ENCODE peak calls at places on chromosomes 13 and 19, in four cellular contexts. B is AG09309, F is left cardiac atrium, Q is GM03348. N is an unnamed sample.

GRCh38 chr13:30124131-30124768 is 183.1 kb downstream of the KATNAL1 start:
- DNase-seq in B (no peak), F (no peak), Q (no peak), N (no peak)

GRCh38 chr13:30045916-30046704 is 195.7 kb upstream of the UBL3 start:
- DNase-seq in F (no peak), B (no peak), Q (peak), N (no peak)

GRCh38 chr19:55473613-55474012 is 2.8 kb upstream of the ZNF628 start:
- DNase-seq in F (no peak), Q (no peak), B (no peak), N (no peak)

GRCh38 chr13:42880241-42880640 is 98.9 kb downstream of the FAM216B start:
- DNase-seq in F (no peak), B (no peak), Q (no peak), N (no peak)

GRCh38 chr19:10222201-10222890 is 8.8 kb downstream of the S1PR2 start:
- DNase-seq in B (no peak), Q (no peak), F (no peak), N (no peak)

GRCh38 chr19:4144666-4145261 is 8.7 kb upstream of the CREB3L3 start:
- DNase-seq in Q (peak), B (no peak), F (no peak), N (no peak)

GRCh38 chr13:111156421-111156820 is 41.3 kb downstream of the ARHGEF7 start:
- DNase-seq in Q (peak), F (no peak), B (no peak), N (no peak)

GRCh38 chr13:30002577-30002976 is 152.2 kb upstream of the UBL3 start:
- DNase-seq in B (peak), Q (peak), F (no peak), N (no peak)

GRCh38 chr13:110536006-110536693 is 25.4 kb downstream of the RAB20 start:
- DNase-seq in Q (no peak), F (peak), B (no peak), N (no peak)

GRCh38 chr19:13920940-13921744 is 15.1 kb downstream of the CC2D1A start:
- DNase-seq in Q (peak), B (no peak), F (no peak), N (no peak)

GRCh38 chr19:10388957-10389356 is 8.6 kb upstream of the TYK2 start:
- DNase-seq in Q (peak), F (peak), B (peak), N (peak)

GRCh38 chr19:46975918-46976782 is 43.5 kb upstream of the NPAS1 start:
- DNase-seq in Q (peak), F (peak), B (peak), N (no peak)

GRCh38 chr19:33488826-33489225 is 32.8 kb downstream of the PEPD start:
- DNase-seq in B (no peak), Q (no peak), F (no peak), N (no peak)

GRCh38 chr13:36606060-36606459 is 67.8 kb upstream of the SERTM1 start:
- DNase-seq in Q (no peak), F (no peak), B (no peak), N (no peak)

GRCh38 chr13:43229506-43229905 is 206.1 kb downstream of the DNAJC15 start:
- DNase-seq in B (peak), Q (peak), F (no peak), N (no peak)

GRCh38 chr13:29165840-29166239 is 345.7 kb downstream of the MTUS2 start:
- DNase-seq in F (no peak), Q (no peak), B (no peak), N (no peak)

GRCh38 chr19:29757551-29757950 is 42.5 kb upstream of the C19orf12 start:
- DNase-seq in F (no peak), B (no peak), Q (no peak), N (no peak)

GRCh38 chr19:5293607-5294089 is 47.0 kb downstream of the PTPRS start:
- DNase-seq in B (no peak), F (peak), Q (peak), N (no peak)

GRCh38 chr13:84588023-84588422 is 705.7 kb upstream of the SLITRK1 start:
- DNase-seq in F (no peak), B (no peak), Q (no peak), N (no peak)

GRCh38 chr19:41702208-41702651 is 6.2 kb upstream of the CEACAM5 start:
- DNase-seq in F (no peak), B (no peak), Q (no peak), N (no peak)

GRCh38 chr13:77305276-77305675 is 21.6 kb downstream of the MYCBP2 start:
- DNase-seq in F (no peak), Q (no peak), B (no peak), N (no peak)

GRCh38 chr13:93368296-93368695 is 141.7 kb downstream of the GPC6 start:
- DNase-seq in B (no peak), F (no peak), Q (no peak), N (no peak)